ENCODE peak calls at places on chromosomes 3 and 15, in nine cellular contexts. G, Z, B, Q, S, V, I, J and N are unnamed samples.

GRCh38 chr3:23594897-23595670 is 210.7 kb upstream of the UBE2E1 start:
- DNase-seq in G (no peak), Z (no peak), B (no peak), Q (no peak), S (no peak), V (no peak), I (no peak), J (no peak), N (no peak)

GRCh38 chr3:45426161-45426560 is 37.8 kb downstream of the LARS2 start:
- DNase-seq in G (no peak), Z (no peak), B (no peak), Q (no peak), S (no peak), V (no peak), I (no peak), J (no peak), N (no peak)

GRCh38 chr15:58459562-58459961 is 27.8 kb downstream of the LIPC start:
- DNase-seq in G (peak), Z (no peak), B (peak), Q (no peak), S (no peak), V (no peak), I (no peak), J (peak), N (no peak)

GRCh38 chr15:67820147-67820991 is 4.9 kb upstream of the SKOR1 start:
- DNase-seq in G (no peak), Z (no peak), B (no peak), Q (no peak), S (no peak), V (no peak), I (no peak), J (no peak), N (no peak)

GRCh38 chr3:195905970-195906864 is 2.1 kb downstream of the TNK2 start:
- DNase-seq in G (no peak), Z (no peak), B (no peak), Q (peak), S (no peak), V (no peak), I (no peak), J (no peak), N (no peak)

GRCh38 chr3:9930804-9931418 is 2.7 kb upstream of the CRELD1 start:
- DNase-seq in G (no peak), Z (no peak), B (no peak), Q (no peak), S (no peak), V (no peak), I (no peak), J (no peak), N (peak)

GRCh38 chr3:110069641-110070538 is 732.5 kb upstream of the DPPA4 start:
- DNase-seq in G (no peak), Z (peak), B (no peak), Q (no peak), S (no peak), V (no peak), I (no peak), J (no peak), N (peak)

GRCh38 chr3:146163584-146163983 is 2.6 kb upstream of the PLOD2 start:
- DNase-seq in G (no peak), Z (peak), B (no peak), Q (no peak), S (no peak), V (no peak), I (no peak), J (no peak), N (no peak)

DNA sequence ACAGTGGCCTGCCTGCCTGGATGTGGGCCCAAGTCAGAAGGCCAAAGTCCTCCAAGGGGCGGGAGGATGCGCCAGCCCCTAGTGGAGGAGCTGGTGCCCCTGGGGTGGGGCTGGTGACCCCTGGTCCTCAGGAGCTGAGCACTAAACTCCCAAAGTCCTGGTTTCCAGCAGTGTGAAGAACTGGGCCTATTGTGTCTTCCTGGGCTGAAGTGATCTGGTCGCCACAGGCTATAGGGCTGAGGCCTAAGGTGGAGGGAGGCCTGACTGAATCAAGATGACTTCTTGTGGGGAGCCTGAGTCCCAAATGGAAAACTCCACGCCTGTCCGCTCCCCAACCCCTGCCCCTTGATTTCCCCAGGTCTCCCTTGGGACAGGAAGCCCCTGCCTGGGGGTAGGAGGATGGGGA is 775 bp upstream of the FES start:
- DNase-seq in G (no peak), Z (no peak), B (no peak), Q (no peak), S (no peak), V (no peak), I (no peak), J (no peak), N (peak)
- TF ChIP-seq POLR2A in G (no peak), Z (no peak), B (no peak), Q (no peak), S (no peak), V (peak), I (no peak), J (no peak), N (no peak)

GRCh38 chr3:12288466-12289129 is at the start of gene PPARG:
- DNase-seq in G (no peak), Z (peak), B (no peak), Q (peak), S (peak), V (no peak), I (no peak), J (peak), N (no peak)
- TF ChIP-seq POLR2A in G (no peak), Z (no peak), B (no peak), Q (peak), S (no peak), V (no peak), I (no peak), J (no peak), N (no peak)

GRCh38 chr15:77484994-77485393 is 64.3 kb downstream of the HMG20A start:
- DNase-seq in G (no peak), Z (no peak), B (no peak), Q (no peak), S (no peak), V (no peak), I (no peak), J (no peak), N (no peak)
- TF ChIP-seq POLR2A in G (no peak), Z (no peak), B (no peak), Q (no peak), S (no peak), V (no peak), I (no peak), J (no peak), N (no peak)

DNA sequence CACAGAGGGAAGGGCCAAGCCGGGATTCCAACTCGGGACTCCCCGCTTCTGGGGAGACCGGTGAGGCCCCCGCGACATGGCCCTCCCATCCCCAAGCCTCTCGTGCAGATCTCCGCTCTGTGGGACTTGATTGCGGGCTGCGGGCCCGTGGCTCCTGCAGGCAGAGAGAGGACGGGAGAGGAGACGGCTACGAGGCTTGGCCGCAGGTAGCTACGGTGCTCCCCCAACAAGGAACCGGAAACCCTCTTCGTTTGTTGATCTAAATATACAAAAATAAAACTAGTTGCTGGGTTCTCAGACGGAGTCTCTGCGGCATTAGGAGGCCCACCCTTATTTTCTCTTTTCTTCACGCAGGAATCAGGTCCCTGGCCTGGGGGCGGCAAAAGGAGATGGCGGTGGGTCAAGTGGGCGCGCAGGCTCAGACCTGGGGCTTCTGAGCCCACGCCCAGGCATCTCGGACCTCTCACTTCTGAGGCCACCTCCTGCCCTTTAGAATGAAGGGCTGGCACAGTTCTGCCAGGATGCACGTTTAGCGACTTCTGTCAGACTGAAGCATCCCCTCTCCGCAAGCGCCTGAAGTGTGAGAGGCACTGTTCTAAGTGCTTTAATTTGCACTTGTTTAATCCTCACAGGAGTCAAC is 10.9 kb downstream of the GNB5 start:
- DNase-seq in G (peak), Z (no peak), B (no peak), Q (peak), S (peak), V (peak), I (no peak), J (no peak), N (no peak)
- TF ChIP-seq POLR2A in G (no peak), Z (no peak), B (no peak), Q (no peak), S (no peak), V (no peak), I (no peak), J (no peak), N (no peak)